ENCODE peak calls at places on chromosomes 12 and 14, in four cellular contexts. O is kidney, B is left kidney, T is small intestine. K is an unnamed sample.

GRCh38 chr12:89353823-89354629 is 1.7 kb upstream of the DUSP6 start:
- DNase-seq in B (peak; percentile 84), O (peak; percentile 95), T (peak; percentile 87), K (peak; percentile 49)

GRCh38 chr12:11856971-11857370 is 207.5 kb downstream of the ETV6 start:
- DNase-seq in B (no peak), O (no peak), T (no peak), K (no peak)

GRCh38 chr12:51049525-51049924 is 1.4 kb downstream of the LETMD1 start:
- DNase-seq in O (no peak), B (no peak), T (no peak), K (no peak)

GRCh38 chr12:116455540-116456306 is 103.5 kb upstream of the MAP1LC3B2 start:
- DNase-seq in T (peak; percentile 78), B (peak; percentile 97), O (peak; percentile 84), K (peak; percentile 40)

GRCh38 chr12:108832730-108833354 is 24.5 kb downstream of the SSH1 start:
- DNase-seq in B (peak; percentile 20), O (no peak), T (no peak), K (no peak)

GRCh38 chr12:21677622-21678277 is 20.1 kb upstream of the LDHB start:
- DNase-seq in O (no peak), B (no peak), T (no peak), K (no peak)

GRCh38 chr12:52280319-52280795 is 5.9 kb downstream of the KRT86 start:
- DNase-seq in T (no peak), B (no peak), O (no peak), K (no peak)

GRCh38 chr12:132904718-132905328 is 17.4 kb upstream of the CHFR start:
- DNase-seq in O (peak; percentile 95), T (peak; percentile 31), B (peak; percentile 80), K (peak; percentile 60)

GRCh38 chr12:10128687-10129086 is 1.3 kb downstream of the CLEC7A start:
- DNase-seq in O (no peak), B (no peak), T (no peak), K (no peak)

GRCh38 chr12:94650143-94651056 is at the start of gene TMCC3:
- DNase-seq in B (peak; percentile 93), T (peak; percentile 66), O (peak; percentile 81), K (peak; percentile 58)

GRCh38 chr12:113660941-113661340 is 189.3 kb upstream of the LHX5 start:
- DNase-seq in T (no peak), O (no peak), B (no peak), K (no peak)

GRCh38 chr12:8612629-8613028 is at the start of gene AICDA:
- DNase-seq in B (no peak), O (no peak), T (no peak), K (no peak)

GRCh38 chr12:70691018-70691672 is 53.9 kb upstream of the PTPRB start:
- DNase-seq in T (no peak), O (no peak), B (no peak), K (no peak)

GRCh38 chr12:88113871-88114270 is 28.0 kb downstream of the CEP290 start:
- DNase-seq in T (no peak), B (no peak), O (no peak), K (no peak)

GRCh38 chr12:120709976-120710804 is at the start of gene UNC119B:
- DNase-seq in T (peak; percentile 55), B (peak; percentile 88), O (peak; percentile 90), K (peak; percentile 75)

GRCh38 chr12:2160043-2160442 is 107.3 kb downstream of the CACNA1C start:
- DNase-seq in O (no peak), T (no peak), B (no peak), K (no peak)

GRCh38 chr14:67319142-67319541 is 40.5 kb downstream of the ATP6V1D start:
- DNase-seq in B (no peak), T (no peak), O (no peak), K (no peak)

GRCh38 chr12:80559766-80560165 is 115.7 kb downstream of the PTPRQ start:
- DNase-seq in T (no peak), O (no peak), B (no peak), K (no peak)

GRCh38 chr12:48686037-48686595 is 4.1 kb upstream of the KANSL2 start:
- DNase-seq in B (no peak), O (no peak), T (no peak), K (peak; percentile 8)

GRCh38 chr14:106044949-106045596 is 518.7 kb downstream of the TMEM121 start:
- DNase-seq in B (no peak), O (peak; percentile 75), T (peak; percentile 56), K (peak; percentile 58)

GRCh38 chr12:43858991-43859390 is 23.1 kb downstream of the TMEM117 start:
- DNase-seq in O (no peak), B (no peak), T (no peak), K (no peak)

GRCh38 chr14:59337151-59337611 is 128.0 kb downstream of the GPR135 start:
- DNase-seq in T (no peak), B (no peak), O (peak; percentile 76), K (no peak)

GRCh38 chr12:68878846-68879245 is 54.1 kb downstream of the CPM start:
- DNase-seq in T (no peak), O (no peak), B (no peak), K (no peak)

GRCh38 chr12:124727244-124727673 is 136.4 kb downstream of the SCARB1 start:
- DNase-seq in O (peak; percentile 92), B (no peak), T (peak; percentile 65), K (no peak)

GRCh38 chr14:76772300-76773187 is 11.3 kb downstream of the VASH1 start:
- DNase-seq in O (peak; percentile 85), B (peak; percentile 96), T (no peak), K (no peak)

GRCh38 chr12:63151061-63151897 is at the start of gene AVPR1A:
- DNase-seq in O (peak; percentile 67), B (peak; percentile 51), T (peak; percentile 7), K (peak; percentile 3)

GRCh38 chr14:92397140-92397815 is 74.3 kb downstream of the SLC24A4 start:
- DNase-seq in O (no peak), T (no peak), B (peak; percentile 44), K (peak; percentile 75)

GRCh38 chr14:70268760-70269159 is 80.0 kb upstream of the SLC8A3 start:
- DNase-seq in O (no peak), T (no peak), B (no peak), K (no peak)

GRCh38 chr12:85329913-85330312 is 49.9 kb downstream of the ALX1 start:
- DNase-seq in T (no peak), B (no peak), O (no peak), K (no peak)

K was measured in NCI-H82.